ENCODE peak calls at places on chromosome 19, in four cellular contexts. V is GM12878, Y is H1, U is HepG2. X is an unnamed sample. For H3K9me3, the result is how much of the 10 kb centered on the place peaks cover.

GRCh38 chr19:2119916-2120785 is 23.4 kb downstream of the IZUMO4 start:
- DNase-seq in V (no peak), Y (no peak), U (no peak), X (no peak)

GRCh38 chr19:55376381-55376933 is at the start of gene TMEM190:
- DNase-seq in V (no peak), Y (peak), U (no peak), X (peak)

GRCh38 chr19:53182202-53182601 is 11.0 kb downstream of the ZNF665 start:
- DNase-seq in V (no peak), Y (no peak), U (no peak), X (no peak)

GRCh38 chr19:12801466-12802266 is at the start of the genes PRDX2 and THSD8:
- DNase-seq in V (no peak), Y (peak), U (peak), X (peak)

GRCh38 chr19:782195-783043 is 14.8 kb upstream of the PTBP1 start:
- DNase-seq in V (no peak), Y (peak), U (peak), X (no peak)

GRCh38 chr19:47230122-47230920 is 678 bp downstream of the BBC3 start:
- DNase-seq in V (no peak), Y (peak), U (peak), X (peak)

GRCh38 chr19:45144431-45145269 is 16.1 kb downstream of the NKPD1 start:
- DNase-seq in V (no peak), Y (no peak), U (no peak), X (no peak)

GRCh38 chr19:5039642-5040543 is 71.0 kb downstream of the KDM4B start:
- DNase-seq in V (no peak), Y (no peak), U (no peak), X (no peak)

GRCh38 chr19:4981681-4981958 is 12.7 kb downstream of the KDM4B start:
- DNase-seq in V (no peak), Y (no peak), U (no peak), X (no peak)

GRCh38 chr19:42184401-42184861 is 33.0 kb downstream of the DEDD2 start:
- DNase-seq in V (no peak), Y (peak), U (peak), X (peak)

GRCh38 chr19:47467914-47468313 is 3.8 kb downstream of the SLC8A2 start:
- DNase-seq in V (no peak), Y (no peak), U (no peak), X (no peak)

GRCh38 chr19:48553676-48554384 is 1.9 kb downstream of the SULT2B1 start:
- DNase-seq in V (no peak), Y (no peak), U (peak), X (peak)

GRCh38 chr19:28221736-28222135 is 991.2 kb downstream of the UQCRFS1 start:
- DNase-seq in V (no peak), Y (no peak), U (no peak), X (no peak)

GRCh38 chr19:1189419-1189818 is 15.4 kb upstream of the SBNO2 start:
- DNase-seq in V (no peak), Y (no peak), U (no peak), X (peak)

GRCh38 chr19:45558399-45558878 is 26.2 kb downstream of the OPA3 start:
- DNase-seq in V (no peak), Y (peak), U (peak), X (peak)

GRCh38 chr19:15475611-15476010 is 3.7 kb downstream of the PGLYRP2 start:
- DNase-seq in V (no peak), Y (no peak), U (no peak), X (no peak)

GRCh38 chr19:41868120-41868988 is 8.3 kb downstream of the RPS19 start:
- DNase-seq in V (no peak), Y (no peak), U (no peak), X (no peak)

GRCh38 chr19:12838182-12838890 is at the start of gene MAST1:
- DNase-seq in V (no peak), Y (peak), U (no peak), X (peak)

GRCh38 chr19:43425567-43426392 is 11.1 kb downstream of the TEX101 start:
- DNase-seq in V (no peak), Y (no peak), U (no peak), X (peak)

GRCh38 chr19:55494172-55494761 is 6.0 kb downstream of the SSC5D start:
- DNase-seq in V (no peak), Y (no peak), U (no peak), X (peak)

GRCh38 chr19:56566904-56567273 is 379 bp upstream of the ZNF470 start:
- DNase-seq in V (no peak), Y (no peak), U (no peak), X (no peak)

DNA sequence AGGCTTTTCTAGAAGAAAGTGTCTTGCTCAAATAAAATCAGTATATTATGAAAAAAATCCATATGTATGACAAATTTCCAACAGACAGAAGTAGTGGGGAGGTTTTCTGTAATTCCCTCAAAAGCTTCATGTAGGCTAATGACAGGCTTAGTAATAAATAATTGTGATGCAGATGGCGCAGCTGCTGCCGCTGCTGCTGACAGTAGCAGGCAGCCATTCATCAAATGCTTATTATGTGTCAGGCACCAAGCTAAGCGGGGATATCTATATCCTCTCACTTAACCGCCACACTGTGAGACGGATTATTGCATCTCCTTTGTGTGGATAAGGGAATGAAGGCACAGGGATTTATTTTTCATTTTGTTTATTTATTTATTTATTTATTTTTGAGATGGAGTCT is 88.1 kb downstream of the MAP4K1 start:
- DNase-seq in V (no peak), Y (no peak), U (no peak), X (no peak)
- TF ChIP-seq SRF in V (no peak), Y (no peak), U (no peak), X (no peak)

DNA sequence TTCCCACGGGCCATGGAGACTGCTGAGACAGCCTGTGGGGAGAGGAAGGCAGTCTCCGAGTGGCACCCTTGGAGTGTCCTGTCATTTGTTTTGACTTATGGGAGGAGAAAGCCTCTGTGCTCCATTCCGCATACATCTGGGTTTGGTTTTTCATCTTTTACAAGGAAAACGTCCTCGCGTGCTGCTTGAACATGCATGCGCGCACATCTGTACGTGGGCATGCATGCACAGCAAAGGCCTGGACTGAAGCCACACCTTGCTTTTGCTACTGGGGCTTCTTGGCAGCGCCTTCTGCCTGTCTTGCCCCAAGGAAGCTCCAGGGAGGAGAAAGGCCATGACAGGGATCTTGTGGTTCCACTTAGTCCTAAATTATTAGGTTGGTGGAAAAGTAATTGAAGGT is 44.0 kb downstream of the SUGP2 start:
- DNase-seq in V (no peak), Y (no peak), U (no peak), X (no peak)
- TF ChIP-seq HDAC6 in V (no peak), Y (no peak), U (no peak), X (no peak)

GRCh38 chr19:36997152-36997842 is 80.9 kb upstream of the ZNF420 start:
- DNase-seq in V (no peak), Y (no peak), U (no peak), X (no peak)

GRCh38 chr19:36999313-36999712 is 78.9 kb upstream of the ZNF420 start:
- DNase-seq in V (no peak), Y (no peak), U (no peak), X (no peak)

GRCh38 chr19:36997843-36998235 is 80.4 kb upstream of the ZNF420 start:
- DNase-seq in V (no peak), Y (no peak), U (no peak), X (no peak)
- H3K9me3 ChIP-seq in V (under half), Y (half or more), U (half or more), X (under half)

DNA sequence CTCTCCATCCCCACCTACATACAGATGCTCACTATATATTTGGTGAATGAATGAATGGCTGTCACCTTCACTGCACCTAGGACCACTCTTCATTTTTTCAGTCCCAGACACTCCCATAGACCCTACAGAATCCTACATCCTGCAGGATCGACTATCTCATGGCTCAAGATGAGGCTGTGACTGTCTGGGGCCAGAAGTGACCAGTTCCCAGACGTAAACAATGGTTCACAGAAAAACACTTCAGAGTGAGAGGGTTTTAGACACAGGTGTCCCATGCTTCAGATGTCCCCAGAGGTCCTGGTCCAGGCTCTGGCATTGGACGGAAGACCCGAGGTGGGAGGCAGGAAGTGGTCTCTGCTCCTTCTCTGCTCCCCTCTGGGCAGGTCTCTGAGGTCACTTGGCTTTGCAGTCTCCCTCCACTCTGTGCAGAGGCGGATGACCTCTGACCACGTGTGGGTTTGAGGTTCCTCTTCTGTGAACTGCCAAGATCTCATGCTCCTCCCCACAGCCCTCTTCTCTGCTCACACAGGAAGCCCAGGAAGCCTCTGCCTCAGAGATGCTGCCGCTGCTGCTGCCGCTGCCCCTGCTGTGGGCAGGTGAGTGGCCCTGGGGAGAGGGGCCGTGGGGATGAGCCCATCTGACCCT is 24.9 kb downstream of the SIGLEC7 start:
- DNase-seq in V (no peak), Y (no peak), U (no peak), X (no peak)
- TF ChIP-seq SRF in V (no peak), Y (no peak), U (no peak), X (no peak)

GRCh38 chr19:8446055-8446709 is 1.4 kb downstream of the HNRNPM start:
- DNase-seq in V (no peak), Y (no peak), U (no peak), X (no peak)

GRCh38 chr19:8444677-8445487 is at the start of gene HNRNPM:
- DNase-seq in V (peak), Y (peak), U (peak), X (peak)

GRCh38 chr19:8449830-8450229 is 5.1 kb downstream of the HNRNPM start:
- DNase-seq in V (no peak), Y (no peak), U (peak), X (no peak)

GRCh38 chr19:8441725-8442544 is 2.8 kb upstream of the HNRNPM start:
- DNase-seq in V (no peak), Y (peak), U (no peak), X (no peak)

DNA sequence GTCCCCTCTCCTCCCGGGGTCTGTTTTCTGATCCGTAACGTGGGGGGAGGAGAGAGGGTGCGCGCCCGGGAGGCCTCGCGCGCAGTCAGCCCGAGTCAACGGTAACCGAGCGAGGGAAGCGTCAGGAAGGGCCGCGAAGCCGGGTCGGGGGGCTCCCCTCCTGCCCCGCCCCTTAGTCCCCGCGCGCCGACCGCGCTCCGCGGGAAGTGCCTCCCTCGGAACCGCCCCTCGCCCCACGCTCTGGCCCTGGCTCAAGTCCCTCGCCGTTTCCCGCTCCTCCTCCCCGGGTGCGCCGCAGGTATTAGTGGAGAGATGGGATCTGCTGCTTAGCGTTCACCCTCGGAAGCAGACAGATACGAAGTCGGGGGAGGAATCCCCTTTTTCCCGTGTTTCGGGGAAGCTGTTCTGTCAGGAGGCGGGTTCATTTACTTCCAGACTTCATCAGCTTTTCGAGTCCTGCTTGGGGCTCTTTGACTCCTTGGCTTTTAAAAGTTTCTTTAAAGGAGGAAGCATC is 770 bp downstream of the HNRNPM start:
- DNase-seq in V (no peak), Y (no peak), U (no peak), X (peak)
- TF ChIP-seq HDAC6 in V (no peak), Y (no peak), U (no peak), X (no peak)